ENCODE peak calls at places on chromosomes 5 and 9, in nine cellular contexts. Q is fibroblast of lung, Y is H1, C is MM.1S, M is mammary epithelial cell, D is right lobe of liver, A is mucosa of descending colon, P is cardiac muscle cell, H is left ventricle myocardium inferior. B is an unnamed sample.

GRCh38 chr9:111783857-111784256 is 10.9 kb downstream of the SHOC1 start:
- DNase-seq in H (no peak), Y (no peak), C (peak; percentile 30), Q (no peak), D (no peak), P (no peak), A (no peak), M (no peak), B (no peak)

GRCh38 chr9:38195737-38196161 is 126.7 kb upstream of the SHB start:
- DNase-seq in Y (no peak), D (peak; percentile 38), Q (no peak), M (no peak), P (no peak), C (no peak), A (no peak), H (no peak), B (no peak)

GRCh38 chr9:111914749-111915424 is 18.3 kb downstream of the UGCG start:
- DNase-seq in C (no peak), Q (peak; percentile 67), Y (no peak), A (no peak), D (no peak), M (no peak), H (no peak), P (peak; percentile 54), B (no peak)

GRCh38 chr5:172284275-172284971 is 859 bp upstream of the UBTD2 start:
- DNase-seq in A (no peak), Q (no peak), H (no peak), Y (no peak), M (no peak), P (no peak), D (peak; percentile 44), C (peak; percentile 8), B (no peak)

GRCh38 chr5:180111273-180111695 is 39.7 kb upstream of the RNF130 start:
- DNase-seq in D (no peak), P (no peak), Q (no peak), Y (no peak), M (no peak), H (no peak), A (peak; percentile 5), C (no peak), B (no peak)

GRCh38 chr5:141485305-141486055 is 650 bp downstream of the PCDHGC4 start:
- DNase-seq in P (no peak), A (no peak), D (no peak), Y (no peak), M (no peak), C (no peak), Q (no peak), H (no peak), B (no peak)

GRCh38 chr5:16980983-16981382 is 44.9 kb upstream of the MYO10 start:
- DNase-seq in H (no peak), Q (no peak), P (no peak), M (no peak), A (no peak), D (no peak), Y (no peak), C (no peak), B (no peak)

GRCh38 chr5:191036-191948 is at the start of gene LRRC14B:
- DNase-seq in H (peak; percentile 82), Y (no peak), D (peak; percentile 74), A (peak; percentile 39), C (peak; percentile 92), P (peak; percentile 57), Q (no peak), M (no peak), B (no peak)

GRCh38 chr9:69221036-69221435 is 47.0 kb downstream of the TJP2 start:
- DNase-seq in P (no peak), M (no peak), H (no peak), A (no peak), Y (no peak), D (peak; percentile 25), C (no peak), Q (no peak), B (peak; percentile 10)

DNA sequence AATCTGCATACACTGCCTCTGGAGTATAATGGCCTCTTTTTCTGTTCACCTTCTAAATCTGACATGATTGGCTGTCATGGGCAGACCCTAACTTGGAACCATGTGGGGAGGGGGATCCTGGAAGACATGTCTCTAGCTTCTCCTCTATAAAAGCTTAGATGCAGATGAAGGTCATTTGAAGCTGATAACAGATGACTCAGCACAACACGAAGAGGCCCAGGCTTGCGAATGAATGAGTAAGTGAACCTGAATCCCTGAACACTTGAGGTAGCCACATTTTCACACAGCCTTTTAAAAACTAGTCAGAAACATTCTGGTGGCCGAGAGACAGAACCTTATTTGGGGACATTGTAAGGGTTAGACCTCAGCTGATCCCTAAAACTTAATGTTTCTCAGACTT is 282.6 kb downstream of the ELAVL2 start:
- DNase-seq in Y (no peak), M (peak; percentile 62), C (no peak), P (peak; percentile 54), D (no peak), A (no peak), Q (no peak), H (no peak), B (no peak)
- H3K36me3 ChIP-seq in Y (no peaks in the 10 kb centered on the region), M (no peaks in the 10 kb centered on the region), C (no peaks in the 10 kb centered on the region), P (no peaks in the 10 kb centered on the region), D (no peaks in the 10 kb centered on the region), A (no peaks in the 10 kb centered on the region), Q (no peaks in the 10 kb centered on the region), H (no peaks in the 10 kb centered on the region), B (no peaks in the 10 kb centered on the region)

GRCh38 chr9:88660611-88661010 is 125.6 kb downstream of the NXNL2 start:
- DNase-seq in D (no peak), Y (peak; percentile 10), A (no peak), M (peak; percentile 50), C (peak; percentile 28), H (no peak), P (peak; percentile 62), Q (peak; percentile 52), B (peak; percentile 36)

GRCh38 chr9:88658311-88658822 is 123.4 kb downstream of the NXNL2 start:
- DNase-seq in D (no peak), C (no peak), P (no peak), Y (no peak), H (peak; percentile 56), Q (peak; percentile 74), M (peak; percentile 69), A (no peak), B (peak; percentile 44)

GRCh38 chr9:88663766-88664419 is 128.9 kb downstream of the NXNL2 start:
- DNase-seq in Q (peak; percentile 91), P (no peak), M (no peak), C (no peak), H (no peak), A (no peak), Y (no peak), D (no peak), B (no peak)

GRCh38 chr9:88659126-88659525 is 124.1 kb downstream of the NXNL2 start:
- DNase-seq in A (no peak), H (no peak), Y (no peak), M (peak; percentile 84), P (no peak), Q (no peak), D (no peak), C (no peak), B (no peak)

DNA sequence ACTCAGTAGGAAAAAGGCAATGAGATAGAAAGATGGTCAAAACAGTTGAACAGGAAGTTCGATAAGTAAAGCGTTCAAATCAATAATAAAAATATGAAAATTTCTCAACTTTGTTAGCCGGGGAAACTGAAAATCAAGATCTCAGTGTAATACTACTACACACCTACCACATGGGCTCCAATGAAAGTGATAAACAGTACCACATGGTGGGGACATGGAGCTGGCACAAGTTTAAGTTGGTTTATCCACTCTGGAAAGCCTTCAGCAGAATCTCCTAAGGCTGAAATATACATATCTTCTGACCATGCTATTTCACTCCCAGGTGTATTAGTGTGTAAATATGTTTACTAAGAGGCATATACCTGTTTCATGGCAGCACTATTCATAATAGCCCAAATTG is 126.8 kb downstream of the NXNL2 start:
- DNase-seq in Y (no peak), M (peak; percentile 14), D (no peak), P (no peak), A (no peak), Q (peak; percentile 31), C (no peak), H (no peak), B (no peak)
- TF ChIP-seq CTCF in Y (no peak), M (peak; percentile 2), D (no peak), P (peak; percentile 11), A (no peak), Q (no peak), C (no peak), H (no peak), B (peak; percentile 27)

GRCh38 chr9:137014166-137014565 is 13.9 kb downstream of the ABCA2 start:
- DNase-seq in H (no peak), M (no peak), Y (no peak), A (no peak), C (no peak), D (no peak), Q (no peak), P (no peak), B (no peak)

GRCh38 chr9:137015540-137015930 is 12.5 kb downstream of the ABCA2 start:
- DNase-seq in Q (no peak), C (no peak), P (no peak), D (no peak), M (no peak), Y (no peak), H (no peak), A (no peak), B (no peak)

GRCh38 chr9:137013571-137013940 is 14.5 kb downstream of the ABCA2 start:
- DNase-seq in D (no peak), H (no peak), Y (no peak), Q (no peak), C (no peak), M (no peak), A (no peak), P (no peak), B (no peak)

GRCh38 chr9:137015976-137016375 is 12.1 kb downstream of the ABCA2 start:
- DNase-seq in D (no peak), C (no peak), P (no peak), M (no peak), H (no peak), Q (no peak), Y (no peak), A (no peak), B (no peak)

DNA sequence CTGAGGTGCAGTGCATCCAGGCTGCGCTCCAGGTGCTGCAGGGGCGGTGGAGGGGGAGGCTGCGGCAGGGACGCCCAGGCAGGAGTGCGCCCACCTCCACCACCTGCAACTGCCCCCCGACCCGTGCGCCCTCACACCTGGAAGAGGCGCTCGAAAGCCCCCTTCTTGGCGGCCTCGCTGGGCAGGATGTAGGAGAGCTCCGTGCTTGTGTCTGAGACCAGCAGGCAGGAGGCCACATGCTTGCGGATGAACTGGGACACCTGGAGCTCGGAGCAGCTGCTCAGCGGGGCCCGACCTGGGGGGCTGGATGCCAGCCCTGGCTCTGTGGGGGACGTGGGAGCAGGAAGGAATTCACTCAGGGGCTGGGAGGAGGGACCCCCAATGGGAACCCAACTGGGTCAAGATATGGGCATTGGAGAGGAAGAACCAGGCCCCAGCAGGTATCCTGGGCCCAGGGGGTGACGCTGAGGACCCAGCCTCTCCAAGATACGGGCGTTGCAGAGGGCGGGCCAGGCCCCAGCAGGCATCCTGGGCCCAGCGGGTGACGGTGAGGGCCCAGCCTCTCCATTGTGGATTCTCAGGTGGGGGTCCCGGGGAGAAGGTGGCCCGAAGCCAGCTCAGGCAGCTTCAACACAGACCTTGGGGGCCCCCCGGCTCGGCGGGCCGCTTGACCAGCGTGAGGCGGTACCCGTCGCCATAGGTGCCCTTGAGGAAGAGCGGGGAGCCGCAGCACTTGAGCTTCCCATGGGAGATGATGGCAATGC is 13.1 kb downstream of the ABCA2 start:
- DNase-seq in H (no peak), A (no peak), D (no peak), P (no peak), Y (no peak), M (no peak), C (no peak), Q (no peak), B (no peak)
- H3K36me3 ChIP-seq in H (peaks cover 78% of the 10 kb centered on the region), A (no peaks in the 10 kb centered on the region), D (no peaks in the 10 kb centered on the region), P (peaks cover 12% of the 10 kb centered on the region), Y (no peaks in the 10 kb centered on the region), M (no peaks in the 10 kb centered on the region), C (no peaks in the 10 kb centered on the region), Q (peaks cover 12% of the 10 kb centered on the region), B (peaks cover 33% of the 10 kb centered on the region)

GRCh38 chr5:134526483-134527155 is 1.1 kb downstream of the JADE2 start:
- DNase-seq in C (peak; percentile 83), P (peak; percentile 74), D (peak; percentile 86), M (no peak), Y (no peak), H (peak; percentile 82), Q (no peak), A (peak; percentile 90), B (peak; percentile 88)
- TF ChIP-seq CTCF in C (peak; percentile 36), P (peak; percentile 39), D (peak; percentile 53), M (no peak), Y (peak; percentile 34), H (peak; percentile 70), Q (peak; percentile 33), A (peak; percentile 35), B (peak; percentile 42)

B was measured in BE2C.